ENCODE peak calls at places on chromosomes 12 and 14, in eight cellular contexts. One of them, this sample, is unnamed.

GRCh38 chr12:13074396-13075113 is 28.9 kb downstream of the GSG1 start:
- DNase-seq in astrocyte of the cerebellum: no peak
- DNase-seq in ovary: no peak
- DNase-seq in progenitor cell of endocrine pancreas: no peak
- DNase-seq in breast epithelium: no peak
- DNase-seq in foreskin fibroblast: no peak
- DNase-seq in esophagus squamous epithelium: no peak
- DNase-seq in Calu3: no peak
- DNase-seq in this sample: no peak

GRCh38 chr12:131682511-131682895 is 28.4 kb upstream of the SFSWAP start:
- DNase-seq in Calu3: no peak
- DNase-seq in astrocyte of the cerebellum: no peak
- DNase-seq in esophagus squamous epithelium: no peak
- DNase-seq in ovary: no peak
- DNase-seq in progenitor cell of endocrine pancreas: no peak
- DNase-seq in foreskin fibroblast: no peak
- DNase-seq in breast epithelium: no peak
- DNase-seq in this sample: no peak

GRCh38 chr14:61646366-61647101 is 48.8 kb upstream of the HIF1A start:
- DNase-seq in ovary: no peak
- DNase-seq in esophagus squamous epithelium: no peak
- DNase-seq in Calu3: no peak
- DNase-seq in astrocyte of the cerebellum: no peak
- DNase-seq in foreskin fibroblast: no peak
- DNase-seq in breast epithelium: no peak
- DNase-seq in progenitor cell of endocrine pancreas: no peak
- DNase-seq in this sample: no peak

GRCh38 chr12:32544893-32545292 is 134.2 kb upstream of the DNM1L start:
- DNase-seq in progenitor cell of endocrine pancreas: no peak
- DNase-seq in foreskin fibroblast: no peak
- DNase-seq in Calu3: no peak
- DNase-seq in esophagus squamous epithelium: no peak
- DNase-seq in breast epithelium: no peak
- DNase-seq in ovary: no peak
- DNase-seq in astrocyte of the cerebellum: no peak
- DNase-seq in this sample: no peak

GRCh38 chr12:106652510-106653015 is 69.8 kb downstream of the RFX4 start:
- DNase-seq in breast epithelium: no peak
- DNase-seq in esophagus squamous epithelium: no peak
- DNase-seq in foreskin fibroblast: no peak
- DNase-seq in progenitor cell of endocrine pancreas: no peak
- DNase-seq in Calu3: no peak
- DNase-seq in ovary: no peak
- DNase-seq in astrocyte of the cerebellum: no peak
- DNase-seq in this sample: no peak

GRCh38 chr12:68451261-68452091 is 119.3 kb upstream of the MDM1 start:
- DNase-seq in esophagus squamous epithelium: no peak
- DNase-seq in foreskin fibroblast: peak; percentile 56
- DNase-seq in breast epithelium: no peak
- DNase-seq in ovary: peak; percentile 67
- DNase-seq in astrocyte of the cerebellum: peak; percentile 87
- DNase-seq in progenitor cell of endocrine pancreas: no peak
- DNase-seq in Calu3: no peak
- DNase-seq in this sample: no peak

GRCh38 chr12:69274861-69275260 is 35.5 kb downstream of the CPSF6 start:
- DNase-seq in progenitor cell of endocrine pancreas: no peak
- DNase-seq in ovary: no peak
- DNase-seq in Calu3: no peak
- DNase-seq in astrocyte of the cerebellum: no peak
- DNase-seq in breast epithelium: no peak
- DNase-seq in esophagus squamous epithelium: no peak
- DNase-seq in foreskin fibroblast: peak; percentile 11
- DNase-seq in this sample: no peak

GRCh38 chr12:124125472-124125871 is 152.5 kb downstream of the ZNF664 start:
- DNase-seq in Calu3: no peak
- DNase-seq in astrocyte of the cerebellum: no peak
- DNase-seq in progenitor cell of endocrine pancreas: no peak
- DNase-seq in breast epithelium: no peak
- DNase-seq in esophagus squamous epithelium: no peak
- DNase-seq in ovary: no peak
- DNase-seq in foreskin fibroblast: no peak
- DNase-seq in this sample: no peak

DNA sequence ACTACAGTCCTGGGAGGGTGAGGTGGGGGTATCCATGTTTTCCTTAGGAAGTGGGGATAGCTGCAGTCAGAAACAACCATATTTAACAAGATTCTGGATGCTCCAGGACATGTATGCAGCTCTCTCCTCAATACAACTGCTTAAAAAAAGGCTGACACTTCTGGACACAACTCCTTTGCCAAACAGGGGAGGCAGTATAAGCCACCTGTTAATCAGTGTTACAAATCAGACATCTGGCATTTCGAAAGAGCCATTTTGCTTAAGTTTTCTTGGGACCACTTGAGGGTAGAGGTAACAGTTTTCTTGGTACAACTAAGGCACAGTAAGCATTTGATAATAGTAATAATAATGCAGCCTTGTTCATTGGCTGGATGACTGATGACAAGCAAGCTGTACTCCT is 47.1 kb downstream of the RPGRIP1 start:
- DNase-seq in breast epithelium: no peak
- DNase-seq in esophagus squamous epithelium: no peak
- DNase-seq in foreskin fibroblast: no peak
- DNase-seq in Calu3: no peak
- DNase-seq in astrocyte of the cerebellum: no peak
- DNase-seq in progenitor cell of endocrine pancreas: no peak
- DNase-seq in ovary: no peak
- DNase-seq in this sample: no peak
- TF ChIP-seq CTCF in breast epithelium: no peak
- TF ChIP-seq CTCF in esophagus squamous epithelium: no peak
- TF ChIP-seq CTCF in foreskin fibroblast: no peak
- TF ChIP-seq CTCF in Calu3: no peak
- TF ChIP-seq CTCF in astrocyte of the cerebellum: no peak
- TF ChIP-seq CTCF in progenitor cell of endocrine pancreas: no peak
- TF ChIP-seq CTCF in ovary: no peak
- TF ChIP-seq CTCF in this sample: no peak

DNA sequence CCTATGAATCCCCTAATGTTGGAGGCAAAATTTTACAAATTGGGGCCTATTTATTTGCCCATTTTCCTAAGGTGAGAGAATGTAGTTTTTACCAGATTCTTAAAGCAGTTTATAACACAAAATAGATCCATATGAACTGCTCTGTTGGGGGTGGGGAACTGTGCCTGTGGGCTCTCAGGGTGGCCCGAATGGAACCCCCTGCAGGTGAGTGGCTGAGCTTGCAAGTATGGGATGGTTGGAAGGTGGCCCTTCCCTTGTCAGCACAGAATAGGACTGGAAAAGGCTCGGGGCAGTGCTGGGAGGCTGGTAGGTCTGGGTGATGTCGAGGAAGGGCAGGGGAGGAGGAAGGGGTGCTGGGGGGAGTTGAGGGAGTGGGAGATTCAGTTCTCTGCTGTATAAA is 4.9 kb downstream of the VSX2 start:
- DNase-seq in astrocyte of the cerebellum: no peak
- DNase-seq in foreskin fibroblast: no peak
- DNase-seq in ovary: no peak
- DNase-seq in Calu3: peak; percentile 16
- DNase-seq in breast epithelium: no peak
- DNase-seq in esophagus squamous epithelium: no peak
- DNase-seq in progenitor cell of endocrine pancreas: no peak
- DNase-seq in this sample: no peak
- TF ChIP-seq CTCF in astrocyte of the cerebellum: no peak
- TF ChIP-seq CTCF in foreskin fibroblast: no peak
- TF ChIP-seq CTCF in ovary: no peak
- TF ChIP-seq CTCF in Calu3: no peak
- TF ChIP-seq CTCF in breast epithelium: no peak
- TF ChIP-seq CTCF in esophagus squamous epithelium: no peak
- TF ChIP-seq CTCF in progenitor cell of endocrine pancreas: peak; percentile 45
- TF ChIP-seq CTCF in this sample: no peak

GRCh38 chr12:121295123-121295745 is 1.3 kb downstream of the CAMKK2 start:
- DNase-seq in astrocyte of the cerebellum: no peak
- DNase-seq in breast epithelium: no peak
- DNase-seq in foreskin fibroblast: no peak
- DNase-seq in esophagus squamous epithelium: no peak
- DNase-seq in ovary: no peak
- DNase-seq in Calu3: peak; percentile 17
- DNase-seq in progenitor cell of endocrine pancreas: no peak
- DNase-seq in this sample: no peak

GRCh38 chr12:121294151-121294889 is 2.2 kb downstream of the CAMKK2 start:
- DNase-seq in astrocyte of the cerebellum: no peak
- DNase-seq in esophagus squamous epithelium: no peak
- DNase-seq in foreskin fibroblast: no peak
- DNase-seq in breast epithelium: no peak
- DNase-seq in ovary: no peak
- DNase-seq in progenitor cell of endocrine pancreas: no peak
- DNase-seq in Calu3: no peak
- DNase-seq in this sample: no peak

GRCh38 chr12:121293603-121294002 is 2.9 kb downstream of the CAMKK2 start:
- DNase-seq in progenitor cell of endocrine pancreas: no peak
- DNase-seq in breast epithelium: no peak
- DNase-seq in astrocyte of the cerebellum: no peak
- DNase-seq in Calu3: no peak
- DNase-seq in esophagus squamous epithelium: no peak
- DNase-seq in foreskin fibroblast: no peak
- DNase-seq in ovary: no peak
- DNase-seq in this sample: no peak

GRCh38 chr12:121296618-121297476 is at the start of gene CAMKK2:
- DNase-seq in astrocyte of the cerebellum: peak; percentile 31
- DNase-seq in ovary: peak; percentile 83
- DNase-seq in foreskin fibroblast: peak; percentile 81
- DNase-seq in progenitor cell of endocrine pancreas: peak; percentile 73
- DNase-seq in Calu3: peak; percentile 94
- DNase-seq in breast epithelium: peak; percentile 63
- DNase-seq in esophagus squamous epithelium: no peak
- DNase-seq in this sample: peak; percentile 86

DNA sequence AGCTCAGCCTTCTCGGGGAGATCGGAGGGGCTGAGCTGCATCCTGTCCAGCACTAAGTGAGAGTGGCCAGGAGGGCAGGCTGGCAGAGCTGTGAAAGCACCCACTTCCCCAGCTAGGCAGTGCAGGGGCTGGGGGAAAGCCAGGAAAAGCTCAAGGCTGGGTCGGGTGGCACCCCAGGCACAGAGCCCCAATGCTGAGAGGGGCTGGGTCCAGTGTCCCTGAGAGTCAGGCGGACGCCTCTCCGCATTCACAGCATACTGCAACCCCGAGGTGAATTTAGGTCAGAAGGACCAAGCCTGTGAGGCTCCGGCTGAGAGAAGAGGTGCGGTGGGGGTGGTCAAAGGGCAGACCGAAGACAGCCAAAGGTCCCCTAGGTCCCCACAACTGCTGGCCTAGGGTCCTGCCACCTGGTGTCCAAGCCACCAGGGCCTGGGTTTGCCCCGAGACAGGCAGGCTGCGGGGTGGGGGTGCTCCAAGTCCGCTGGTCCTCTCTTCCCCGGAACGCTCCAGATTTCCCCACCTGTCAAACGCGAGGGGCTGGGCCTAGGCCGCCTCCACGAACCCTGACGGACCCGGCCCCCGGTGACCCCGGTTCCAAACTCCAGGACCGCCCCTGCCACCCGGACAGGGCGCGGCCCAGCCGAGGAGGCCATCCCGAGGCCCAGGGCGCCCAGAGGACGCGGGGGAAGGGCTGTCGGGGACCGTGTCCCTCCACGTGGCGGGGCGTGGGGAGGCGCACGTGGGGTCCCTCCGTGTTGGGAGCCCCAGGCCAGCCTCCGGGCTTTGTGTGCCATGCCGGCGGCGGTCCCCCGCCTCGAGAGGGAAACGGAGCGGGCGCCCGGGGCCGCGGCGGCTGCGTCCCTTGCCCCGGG is 527 bp downstream of the CAMKK2 start:
- DNase-seq in progenitor cell of endocrine pancreas: peak; percentile 35
- DNase-seq in foreskin fibroblast: no peak
- DNase-seq in Calu3: peak; percentile 43
- DNase-seq in esophagus squamous epithelium: no peak
- DNase-seq in ovary: peak; percentile 47
- DNase-seq in astrocyte of the cerebellum: no peak
- DNase-seq in breast epithelium: no peak
- DNase-seq in this sample: peak; percentile 27
- TF ChIP-seq CTCF in progenitor cell of endocrine pancreas: no peak
- TF ChIP-seq CTCF in foreskin fibroblast: no peak
- TF ChIP-seq CTCF in Calu3: no peak
- TF ChIP-seq CTCF in esophagus squamous epithelium: no peak
- TF ChIP-seq CTCF in ovary: no peak
- TF ChIP-seq CTCF in astrocyte of the cerebellum: no peak
- TF ChIP-seq CTCF in breast epithelium: no peak
- TF ChIP-seq CTCF in this sample: no peak

GRCh38 chr12:64450711-64451486 is 1.0 kb upstream of the TBK1 start:
- DNase-seq in progenitor cell of endocrine pancreas: no peak
- DNase-seq in foreskin fibroblast: peak; percentile 16
- DNase-seq in breast epithelium: no peak
- DNase-seq in ovary: no peak
- DNase-seq in astrocyte of the cerebellum: no peak
- DNase-seq in esophagus squamous epithelium: no peak
- DNase-seq in Calu3: no peak
- DNase-seq in this sample: peak; percentile 5

GRCh38 chr12:64452559-64453329 is 824 bp downstream of the TBK1 start:
- DNase-seq in progenitor cell of endocrine pancreas: no peak
- DNase-seq in foreskin fibroblast: peak; percentile 71
- DNase-seq in astrocyte of the cerebellum: peak; percentile 59
- DNase-seq in Calu3: peak; percentile 49
- DNase-seq in esophagus squamous epithelium: no peak
- DNase-seq in ovary: no peak
- DNase-seq in breast epithelium: peak; percentile 31
- DNase-seq in this sample: no peak

GRCh38 chr12:64450057-64450640 is 1.8 kb upstream of the TBK1 start:
- DNase-seq in esophagus squamous epithelium: no peak
- DNase-seq in breast epithelium: no peak
- DNase-seq in foreskin fibroblast: no peak
- DNase-seq in astrocyte of the cerebellum: no peak
- DNase-seq in progenitor cell of endocrine pancreas: no peak
- DNase-seq in Calu3: no peak
- DNase-seq in ovary: no peak
- DNase-seq in this sample: no peak

GRCh38 chr12:64456119-64456518 is 4.2 kb downstream of the TBK1 start:
- DNase-seq in astrocyte of the cerebellum: no peak
- DNase-seq in breast epithelium: no peak
- DNase-seq in esophagus squamous epithelium: no peak
- DNase-seq in Calu3: no peak
- DNase-seq in foreskin fibroblast: no peak
- DNase-seq in ovary: no peak
- DNase-seq in progenitor cell of endocrine pancreas: no peak
- DNase-seq in this sample: no peak

DNA sequence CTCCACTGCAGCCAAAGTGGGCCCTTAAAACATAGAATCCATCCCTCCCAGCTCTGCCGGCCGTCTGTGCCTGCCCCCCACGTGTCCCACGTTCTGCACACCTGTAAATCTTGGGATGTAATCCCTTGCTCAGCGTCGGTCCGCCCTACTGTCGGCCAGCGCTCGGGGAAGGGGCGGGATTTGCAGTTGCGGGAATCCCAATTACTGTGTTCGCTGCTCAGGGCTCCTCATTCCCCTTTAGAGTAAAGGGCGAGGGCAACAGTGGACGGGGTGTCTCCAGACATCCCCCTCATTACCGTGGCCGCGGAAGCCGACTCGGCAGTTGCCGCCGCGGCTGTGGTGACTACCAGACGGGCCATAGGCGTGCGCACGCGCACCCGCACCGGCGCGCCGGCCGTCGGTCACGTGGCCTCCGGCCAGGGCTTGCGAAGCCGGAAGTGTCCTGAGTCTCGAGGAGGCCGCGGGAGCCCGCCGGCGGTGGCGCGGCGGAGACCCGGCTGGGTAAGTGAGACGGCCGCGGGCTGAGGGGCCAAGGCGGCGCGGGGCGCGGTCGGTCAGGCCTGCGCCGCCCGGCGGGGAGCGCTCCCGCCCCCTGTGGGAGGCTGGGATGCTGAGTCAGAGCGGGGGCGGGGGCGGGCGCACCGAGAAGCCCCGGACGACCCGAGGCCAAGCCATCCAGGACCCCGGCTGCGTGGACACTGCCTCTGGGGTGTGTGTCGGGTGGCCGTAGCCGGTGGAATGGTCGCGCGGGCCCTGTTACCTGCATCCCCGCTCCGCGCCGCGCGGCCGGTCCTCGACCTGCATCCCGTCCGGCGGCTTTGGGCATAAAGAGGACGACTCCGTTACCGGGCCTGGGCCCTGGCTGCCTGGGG is at the start of gene TBK1:
- DNase-seq in progenitor cell of endocrine pancreas: peak; percentile 87
- DNase-seq in esophagus squamous epithelium: peak; percentile 21
- DNase-seq in foreskin fibroblast: peak; percentile 83
- DNase-seq in ovary: peak; percentile 90
- DNase-seq in breast epithelium: peak; percentile 78
- DNase-seq in Calu3: peak; percentile 96
- DNase-seq in astrocyte of the cerebellum: peak; percentile 41
- DNase-seq in this sample: peak; percentile 89
- TF ChIP-seq CTCF in progenitor cell of endocrine pancreas: peak; percentile 24
- TF ChIP-seq CTCF in esophagus squamous epithelium: peak; percentile 20
- TF ChIP-seq CTCF in foreskin fibroblast: no peak
- TF ChIP-seq CTCF in ovary: peak; percentile 51
- TF ChIP-seq CTCF in breast epithelium: no peak
- TF ChIP-seq CTCF in Calu3: no peak
- TF ChIP-seq CTCF in astrocyte of the cerebellum: no peak
- TF ChIP-seq CTCF in this sample: no peak

This sample was measured in endothelial cell.